ENCODE peak calls at places on chromosomes 3 and 15, in four cellular contexts. L is A673, Q is progenitor cell of endocrine pancreas, K is mesothelial cell of epicardium. G is an unnamed sample.

GRCh38 chr3:79329154-79329553 is 438.6 kb downstream of the ROBO1 start:
- DNase-seq in L (no peak), Q (no peak), K (no peak), G (no peak)

GRCh38 chr3:155676252-155676981 is 68.5 kb downstream of the PLCH1 start:
- DNase-seq in L (no peak), Q (no peak), K (peak; percentile 48), G (no peak)

GRCh38 chr3:53525765-53526761 is 31.7 kb downstream of the CACNA1D start:
- DNase-seq in L (no peak), Q (no peak), K (no peak), G (no peak)

GRCh38 chr3:169026543-169027181 is 636.9 kb downstream of the MECOM start:
- DNase-seq in L (no peak), Q (no peak), K (no peak), G (no peak)

GRCh38 chr3:183802989-183803388 is 22.4 kb downstream of the MAP6D1 start:
- DNase-seq in L (no peak), Q (no peak), K (no peak), G (no peak)

GRCh38 chr15:71761649-71762048 is 48.7 kb upstream of the NR2E3 start:
- DNase-seq in L (no peak), Q (no peak), K (no peak), G (no peak)

GRCh38 chr3:39757312-39757711 is 52.1 kb upstream of the MYRIP start:
- DNase-seq in L (no peak), Q (no peak), K (no peak), G (no peak)

GRCh38 chr15:55588070-55588817 is at the start of gene PYGO1:
- DNase-seq in L (peak; percentile 70), Q (peak; percentile 56), K (peak; percentile 79), G (peak; percentile 85)

GRCh38 chr15:61327019-61327631 is 98.0 kb upstream of the RORA start:
- DNase-seq in L (no peak), Q (no peak), K (no peak), G (no peak)

GRCh38 chr3:48684480-48685143 is 1.1 kb downstream of the NCKIPSD start:
- DNase-seq in L (no peak), Q (no peak), K (no peak), G (no peak)

GRCh38 chr15:57528940-57529565 is 62.7 kb upstream of the MYZAP start:
- DNase-seq in L (no peak), Q (no peak), K (no peak), G (no peak)

GRCh38 chr3:127587876-127588275 is 2.7 kb downstream of the TPRA1 start:
- DNase-seq in L (no peak), Q (no peak), K (no peak), G (no peak)

GRCh38 chr3:32147935-32148334 is 41.5 kb downstream of the GPD1L start:
- DNase-seq in L (no peak), Q (no peak), K (no peak), G (no peak)
- TF ChIP-seq CTCF in L (no peak), Q (peak; percentile 22), K (peak; percentile 15), G (peak; percentile 15)

GRCh38 chr3:129231331-129232119 is 17.9 kb upstream of the COPG1 start:
- DNase-seq in L (no peak), Q (no peak), K (no peak), G (no peak)

GRCh38 chr3:129234441-129234840 is 15.0 kb upstream of the COPG1 start:
- DNase-seq in L (no peak), Q (no peak), K (no peak), G (no peak)

GRCh38 chr3:129230311-129231019 is 18.9 kb upstream of the COPG1 start:
- DNase-seq in L (no peak), Q (no peak), K (no peak), G (no peak)

GRCh38 chr3:129235310-129235917 is 14.0 kb upstream of the COPG1 start:
- DNase-seq in L (no peak), Q (no peak), K (no peak), G (no peak)

GRCh38 chr3:129233538-129233937 is 15.9 kb upstream of the COPG1 start:
- DNase-seq in L (no peak), Q (no peak), K (no peak), G (no peak)
- TF ChIP-seq CTCF in L (no peak), Q (no peak), K (no peak), G (no peak)

DNA sequence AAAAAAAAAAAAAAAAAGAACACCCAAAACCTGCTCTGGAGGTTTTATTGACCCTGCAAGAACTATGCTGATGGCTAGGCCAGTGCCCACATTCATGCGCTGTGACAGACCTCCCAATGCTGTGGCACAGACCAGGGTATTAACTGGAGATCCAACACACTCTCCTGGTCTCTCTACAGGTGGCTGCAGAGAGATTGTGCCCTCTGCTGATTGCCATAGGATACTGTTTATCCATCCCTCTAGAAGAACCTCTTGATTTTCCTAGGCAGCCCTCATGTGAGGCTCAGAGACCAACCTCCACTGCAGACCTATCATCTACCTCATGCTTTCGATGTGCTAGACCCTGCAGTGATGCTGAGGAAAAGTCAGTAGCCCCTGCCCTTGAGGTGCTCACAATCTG is 125.5 kb upstream of the TRIM42 start:
- DNase-seq in L (no peak), Q (no peak), K (no peak), G (no peak)
- TF ChIP-seq CTCF in L (no peak), Q (no peak), K (no peak), G (no peak)

GRCh38 chr3:49899815-49900214 is 3.9 kb downstream of the MST1R start:
- DNase-seq in L (peak; percentile 53), Q (no peak), K (no peak), G (no peak)
- TF ChIP-seq CTCF in L (peak; percentile 45), Q (peak; percentile 26), K (no peak), G (peak; percentile 66)

GRCh38 chr15:92247649-92248242 is 145.9 kb upstream of the ST8SIA2 start:
- DNase-seq in L (no peak), Q (no peak), K (no peak), G (no peak)

GRCh38 chr15:92244703-92245102 is 149.0 kb upstream of the ST8SIA2 start:
- DNase-seq in L (no peak), Q (no peak), K (no peak), G (no peak)
- TF ChIP-seq CTCF in L (no peak), Q (no peak), K (no peak), G (peak; percentile 48)

DNA sequence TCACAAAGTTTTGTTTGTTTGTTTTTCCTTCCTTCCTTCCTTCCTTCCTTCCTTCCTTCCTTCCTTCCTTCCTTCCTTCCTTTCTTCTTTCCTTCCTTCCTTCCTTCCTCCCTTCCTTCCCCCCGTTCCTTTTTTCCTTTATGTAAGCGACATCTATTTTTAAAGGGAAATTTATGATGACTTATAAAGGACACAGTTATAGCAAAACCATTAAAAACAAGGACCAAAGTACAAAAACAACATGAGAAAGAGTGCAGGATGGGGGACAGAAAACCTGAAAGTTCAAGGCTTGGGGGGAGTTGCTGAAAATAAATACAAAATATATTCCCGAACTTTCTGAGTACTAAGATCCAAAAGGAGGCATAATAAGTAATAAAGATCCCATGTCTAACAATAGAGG is 1.8 kb downstream of the ADGRG7 start:
- DNase-seq in L (peak; percentile 69), Q (no peak), K (no peak), G (no peak)
- TF ChIP-seq CTCF in L (no peak), Q (no peak), K (no peak), G (no peak)

DNA sequence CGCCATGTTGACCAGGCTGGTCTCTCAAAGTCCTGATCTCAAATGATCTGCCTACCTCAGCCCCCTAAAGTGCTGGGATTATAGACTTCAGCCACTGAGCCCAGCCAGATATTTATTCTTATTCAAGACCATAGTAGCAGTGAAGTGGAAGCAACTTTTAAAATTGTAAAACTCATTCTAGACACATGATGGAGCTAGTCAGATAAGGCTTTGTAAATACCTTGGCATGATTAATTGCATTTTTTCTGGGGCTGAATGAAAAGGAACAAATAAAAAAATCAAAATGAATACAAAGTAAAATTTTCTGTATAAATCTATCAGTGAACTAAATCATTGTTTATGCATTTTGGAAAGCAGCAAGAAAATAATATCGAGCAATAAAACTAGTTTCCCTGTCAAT is 4.1 kb upstream of the MYO1E start:
- DNase-seq in L (no peak), Q (no peak), K (no peak), G (no peak)
- TF ChIP-seq CTCF in L (peak; percentile 33), Q (no peak), K (no peak), G (no peak)

DNA sequence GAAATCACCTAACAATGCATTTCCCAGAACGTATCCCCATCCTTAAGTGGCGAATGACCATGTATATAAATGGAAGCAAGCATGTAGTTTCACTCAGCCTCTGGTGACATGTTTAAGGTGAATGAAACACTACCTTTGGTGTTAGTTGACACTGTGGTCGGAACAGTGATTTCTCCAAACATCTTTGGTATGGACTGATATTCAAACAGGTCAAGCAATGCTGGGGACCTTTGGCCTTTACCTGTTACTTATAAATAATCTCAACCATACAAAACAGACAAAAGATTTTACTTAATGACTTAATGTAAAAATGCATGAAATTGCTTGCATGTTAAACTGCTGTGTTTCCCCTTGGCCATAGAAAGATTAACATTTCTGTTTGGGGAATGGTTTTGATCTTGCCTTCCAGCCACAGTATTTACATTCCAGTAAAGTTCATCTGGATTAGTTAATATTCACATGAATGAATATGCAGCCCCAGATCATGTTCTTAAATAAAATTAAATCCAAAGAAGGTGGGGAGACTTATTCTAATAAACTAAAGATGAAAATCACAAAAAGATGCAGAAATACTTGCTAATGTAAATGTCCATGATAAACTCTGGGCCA is 74.4 kb upstream of the HES1 start:
- DNase-seq in L (no peak), Q (no peak), K (no peak), G (no peak)
- TF ChIP-seq CTCF in L (no peak), Q (no peak), K (no peak), G (no peak)

G was measured in type B pancreatic cell.